ENCODE peak calls at places on chromosomes 2 and 18, in four cellular contexts. One of them, this sample, is unnamed.

GRCh38 chr2:236178921-236179652 is 10.9 kb upstream of the GBX2 start:
- DNase-seq in smooth muscle cell of the brain vasculature: no peak
- DNase-seq in nucleus accumbens: no peak
- DNase-seq in GOT3: no peak
- DNase-seq in this sample: peak

GRCh38 chr2:238286551-238286950 is 1.9 kb downstream of the PER2 start:
- DNase-seq in smooth muscle cell of the brain vasculature: no peak
- DNase-seq in nucleus accumbens: no peak
- DNase-seq in GOT3: peak
- DNase-seq in this sample: no peak

GRCh38 chr2:6896930-6897759 is 19.6 kb downstream of the RSAD2 start:
- DNase-seq in smooth muscle cell of the brain vasculature: no peak
- DNase-seq in nucleus accumbens: no peak
- DNase-seq in GOT3: no peak
- DNase-seq in this sample: no peak

GRCh38 chr2:174350018-174350417 is 15.3 kb downstream of the SP9 start:
- DNase-seq in smooth muscle cell of the brain vasculature: no peak
- DNase-seq in nucleus accumbens: no peak
- DNase-seq in GOT3: no peak
- DNase-seq in this sample: no peak

GRCh38 chr2:138391956-138392355 is 109.6 kb upstream of the SPOPL start:
- DNase-seq in smooth muscle cell of the brain vasculature: no peak
- DNase-seq in nucleus accumbens: no peak
- DNase-seq in GOT3: no peak
- DNase-seq in this sample: no peak

GRCh38 chr2:209592106-209592505 is 168.3 kb downstream of the MAP2 start:
- DNase-seq in smooth muscle cell of the brain vasculature: no peak
- DNase-seq in nucleus accumbens: no peak
- DNase-seq in GOT3: no peak
- DNase-seq in this sample: no peak

GRCh38 chr2:109318150-109318948 is 189.3 kb downstream of the SH3RF3 start:
- DNase-seq in smooth muscle cell of the brain vasculature: peak
- DNase-seq in nucleus accumbens: peak
- DNase-seq in GOT3: peak
- DNase-seq in this sample: no peak

GRCh38 chr2:238987352-238987981 is 139.6 kb downstream of the TWIST2 start:
- DNase-seq in smooth muscle cell of the brain vasculature: no peak
- DNase-seq in nucleus accumbens: no peak
- DNase-seq in GOT3: no peak
- DNase-seq in this sample: no peak

GRCh38 chr2:162197095-162197825 is 45.2 kb upstream of the GCG start:
- DNase-seq in smooth muscle cell of the brain vasculature: no peak
- DNase-seq in nucleus accumbens: no peak
- DNase-seq in GOT3: no peak
- DNase-seq in this sample: no peak

GRCh38 chr2:84914334-84914733 is 8.9 kb downstream of the TMSB10 start:
- DNase-seq in smooth muscle cell of the brain vasculature: no peak
- DNase-seq in nucleus accumbens: no peak
- DNase-seq in GOT3: no peak
- DNase-seq in this sample: no peak

GRCh38 chr18:11498821-11499220 is 110.6 kb upstream of the SLC35G4 start:
- DNase-seq in smooth muscle cell of the brain vasculature: no peak
- DNase-seq in nucleus accumbens: no peak
- DNase-seq in GOT3: no peak
- DNase-seq in this sample: no peak

GRCh38 chr2:218701806-218702205 is 8.8 kb upstream of the TTLL4 start:
- DNase-seq in smooth muscle cell of the brain vasculature: no peak
- DNase-seq in nucleus accumbens: peak
- DNase-seq in GOT3: no peak
- DNase-seq in this sample: no peak

GRCh38 chr2:23656597-23656973 is 270.3 kb downstream of the ATAD2B start:
- DNase-seq in smooth muscle cell of the brain vasculature: no peak
- DNase-seq in nucleus accumbens: no peak
- DNase-seq in GOT3: no peak
- DNase-seq in this sample: no peak

GRCh38 chr2:36362291-36362690 is 6.7 kb downstream of the CRIM1 start:
- DNase-seq in smooth muscle cell of the brain vasculature: no peak
- DNase-seq in nucleus accumbens: no peak
- DNase-seq in GOT3: no peak
- DNase-seq in this sample: no peak

GRCh38 chr2:70396589-70396988 is 94.7 kb upstream of the FAM136A start:
- DNase-seq in smooth muscle cell of the brain vasculature: no peak
- DNase-seq in nucleus accumbens: no peak
- DNase-seq in GOT3: no peak
- DNase-seq in this sample: no peak

GRCh38 chr2:27249891-27250651 is 12.8 kb downstream of the SLC30A3 start:
- DNase-seq in smooth muscle cell of the brain vasculature: no peak
- DNase-seq in nucleus accumbens: no peak
- DNase-seq in GOT3: no peak
- DNase-seq in this sample: no peak

GRCh38 chr2:100882645-100883613 is 63.0 kb downstream of the NPAS2 start:
- DNase-seq in smooth muscle cell of the brain vasculature: no peak
- DNase-seq in nucleus accumbens: no peak
- DNase-seq in GOT3: no peak
- DNase-seq in this sample: no peak

GRCh38 chr2:120463527-120463926 is 117.6 kb downstream of the INHBB start:
- DNase-seq in smooth muscle cell of the brain vasculature: no peak
- DNase-seq in nucleus accumbens: no peak
- DNase-seq in GOT3: no peak
- DNase-seq in this sample: no peak

GRCh38 chr18:13191779-13192178 is 26.8 kb upstream of the LDLRAD4 start:
- DNase-seq in smooth muscle cell of the brain vasculature: no peak
- DNase-seq in nucleus accumbens: no peak
- DNase-seq in GOT3: no peak
- DNase-seq in this sample: no peak

GRCh38 chr2:232352511-232353091 is 25.9 kb upstream of the ALPP start:
- DNase-seq in smooth muscle cell of the brain vasculature: no peak
- DNase-seq in nucleus accumbens: no peak
- DNase-seq in GOT3: no peak
- DNase-seq in this sample: no peak

GRCh38 chr18:49756135-49756534 is 57.2 kb downstream of the ACAA2 start:
- DNase-seq in smooth muscle cell of the brain vasculature: no peak
- DNase-seq in nucleus accumbens: no peak
- DNase-seq in GOT3: no peak
- DNase-seq in this sample: no peak

GRCh38 chr2:201971516-201972228 is 62.0 kb upstream of the FZD7 start:
- DNase-seq in smooth muscle cell of the brain vasculature: no peak
- DNase-seq in nucleus accumbens: peak
- DNase-seq in GOT3: no peak
- DNase-seq in this sample: no peak

GRCh38 chr2:239375278-239376061 is 25.4 kb downstream of the HDAC4 start:
- DNase-seq in smooth muscle cell of the brain vasculature: no peak
- DNase-seq in nucleus accumbens: no peak
- DNase-seq in GOT3: no peak
- DNase-seq in this sample: no peak

GRCh38 chr2:227472265-227473018 is 486 bp downstream of the AGFG1 start:
- DNase-seq in smooth muscle cell of the brain vasculature: no peak
- DNase-seq in nucleus accumbens: peak
- DNase-seq in GOT3: no peak
- DNase-seq in this sample: no peak

GRCh38 chr2:42554392-42554791 is 14.0 kb upstream of the MTA3 start:
- DNase-seq in smooth muscle cell of the brain vasculature: no peak
- DNase-seq in nucleus accumbens: no peak
- DNase-seq in GOT3: no peak
- DNase-seq in this sample: no peak

GRCh38 chr2:68839260-68839833 is 31.9 kb downstream of the BMP10 start:
- DNase-seq in smooth muscle cell of the brain vasculature: no peak
- DNase-seq in nucleus accumbens: no peak
- DNase-seq in GOT3: no peak
- DNase-seq in this sample: peak

GRCh38 chr2:160399880-160400279 is 93.7 kb downstream of the RBMS1 start:
- DNase-seq in smooth muscle cell of the brain vasculature: no peak
- DNase-seq in nucleus accumbens: no peak
- DNase-seq in GOT3: no peak
- DNase-seq in this sample: no peak

GRCh38 chr2:164328310-164328709 is 293.0 kb downstream of the GRB14 start:
- DNase-seq in smooth muscle cell of the brain vasculature: no peak
- DNase-seq in nucleus accumbens: no peak
- DNase-seq in GOT3: no peak
- DNase-seq in this sample: no peak

This sample was measured in SW 1271.